ENCODE peak calls at places on chromosomes 16 and 17, in five cellular contexts. D, J, X, O and Q are unnamed samples.

GRCh38 chr17:34730816-34731215 is 151.4 kb downstream of the TMEM132E start:
- DNase-seq in J (no peak), D (no peak), O (no peak), X (no peak), Q (no peak)

GRCh38 chr16:53713403-53714013 is 9.6 kb downstream of the FTO start:
- DNase-seq in X (no peak), O (no peak), D (no peak), J (no peak), Q (no peak)

GRCh38 chr17:42676424-42677011 is at the start of gene PLEKHH3:
- DNase-seq in J (no peak), O (no peak), X (no peak), D (no peak), Q (no peak)

GRCh38 chr17:78600181-78600651 is 23.0 kb upstream of the DNAH17 start:
- DNase-seq in X (peak), J (no peak), O (no peak), D (peak), Q (no peak)

GRCh38 chr16:57916735-57917450 is 54.0 kb downstream of the CNGB1 start:
- DNase-seq in D (peak), X (no peak), J (no peak), O (no peak), Q (no peak)

GRCh38 chr17:18921912-18922451 is 30.0 kb upstream of the SLC5A10 start:
- DNase-seq in X (no peak), D (no peak), O (no peak), J (no peak), Q (peak)

GRCh38 chr16:80323808-80324195 is 217.0 kb upstream of the DYNLRB2 start:
- DNase-seq in X (no peak), D (no peak), O (no peak), J (no peak), Q (no peak)

GRCh38 chr16:29710227-29711219 is 31.5 kb downstream of the QPRT start:
- DNase-seq in O (peak), X (no peak), J (peak), D (peak), Q (no peak)